ENCODE peak calls at places on chromosomes 13 and 19, in seven cellular contexts. T is dorsolateral prefrontal cortex, Z is mucosa of descending colon, V is choroid plexus epithelial cell, C is stomach, H is fibroblast of lung, K is thoracic aorta. P is an unnamed sample.

GRCh38 chr13:21013682-21014038 is 47.7 kb downstream of the LATS2 start:
- DNase-seq in T (no peak), Z (no peak), V (no peak), C (no peak), H (no peak), K (no peak), P (no peak)

GRCh38 chr13:51058461-51059167 is 52.5 kb downstream of the C13orf42 start:
- DNase-seq in T (no peak), Z (no peak), V (peak), C (no peak), H (no peak), K (no peak), P (no peak)

GRCh38 chr13:70623260-70623659 is 515.0 kb upstream of the KLHL1 start:
- DNase-seq in T (no peak), Z (no peak), V (peak), C (no peak), H (peak), K (no peak), P (no peak)

GRCh38 chr13:25432686-25433085 is 60.9 kb downstream of the ATP8A2 start:
- DNase-seq in T (no peak), Z (no peak), V (peak), C (no peak), H (no peak), K (no peak), P (no peak)

GRCh38 chr19:53389591-53390377 is 5.2 kb upstream of the ZNF765 start:
- DNase-seq in T (no peak), Z (peak), V (no peak), C (no peak), H (no peak), K (no peak), P (no peak)

GRCh38 chr19:14003279-14004051 is 2.7 kb downstream of the RFX1 start:
- DNase-seq in T (no peak), Z (peak), V (no peak), C (no peak), H (no peak), K (no peak), P (no peak)

GRCh38 chr13:52459668-52460067 is 4.4 kb downstream of the CKAP2 start:
- DNase-seq in T (no peak), Z (no peak), V (peak), C (no peak), H (peak), K (no peak), P (no peak)

GRCh38 chr13:21675095-21676007 is 4.5 kb downstream of the FGF9 start:
- DNase-seq in T (no peak), Z (peak), V (no peak), C (peak), H (no peak), K (no peak), P (peak)

GRCh38 chr13:71935166-71935840 is 68.3 kb upstream of the DACH1 start:
- DNase-seq in T (no peak), Z (no peak), V (no peak), C (no peak), H (peak), K (no peak), P (no peak)

GRCh38 chr13:25136872-25137623 is 35.0 kb downstream of the AMER2 start:
- DNase-seq in T (no peak), Z (no peak), V (no peak), C (no peak), H (no peak), K (no peak), P (no peak)

GRCh38 chr13:97310809-97311436 is 88.8 kb downstream of the MBNL2 start:
- DNase-seq in T (no peak), Z (no peak), V (no peak), C (no peak), H (no peak), K (no peak), P (no peak)

GRCh38 chr13:42836930-42837329 is 55.5 kb downstream of the FAM216B start:
- DNase-seq in T (no peak), Z (no peak), V (peak), C (no peak), H (peak), K (no peak), P (no peak)

GRCh38 chr13:74681891-74682290 is 547.7 kb upstream of the KLF12 start:
- DNase-seq in T (no peak), Z (no peak), V (no peak), C (no peak), H (no peak), K (no peak), P (no peak)

GRCh38 chr13:80118099-80118498 is 222.8 kb downstream of the SPRY2 start:
- DNase-seq in T (no peak), Z (no peak), V (no peak), C (no peak), H (no peak), K (no peak), P (no peak)

GRCh38 chr13:84433024-84433423 is 550.8 kb upstream of the SLITRK1 start:
- DNase-seq in T (no peak), Z (no peak), V (peak), C (no peak), H (peak), K (no peak), P (no peak)
- TF ChIP-seq CTCF in T (no peak), Z (no peak), V (peak), C (no peak), H (no peak), K (no peak), P (no peak)

GRCh38 chr13:19890030-19890429 is 26.6 kb upstream of the ZMYM5 start:
- DNase-seq in T (no peak), Z (no peak), V (no peak), C (no peak), H (no peak), K (no peak), P (no peak)

DNA sequence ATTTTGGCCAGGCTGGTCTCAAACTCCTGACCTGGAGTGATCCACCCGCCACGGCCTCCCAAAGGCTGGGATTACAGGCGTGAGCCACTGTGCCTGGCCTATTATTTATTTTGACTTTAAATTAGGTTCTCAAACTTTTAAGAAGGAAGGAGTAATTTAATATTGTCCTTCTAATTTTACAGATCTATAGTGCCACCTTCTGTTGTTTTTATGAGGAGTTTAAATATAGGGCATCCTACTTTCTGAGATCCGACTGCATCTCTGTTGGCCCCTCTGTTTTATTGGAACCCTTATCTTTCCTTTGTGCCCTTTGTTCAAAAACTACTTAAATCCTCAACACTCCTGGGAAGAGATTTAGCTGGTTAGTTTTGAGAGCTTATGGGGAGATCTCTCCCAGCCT is 25.4 kb upstream of the ZMYM5 start:
- DNase-seq in T (no peak), Z (no peak), V (peak), C (no peak), H (peak), K (no peak), P (no peak)
- TF ChIP-seq CTCF in T (no peak), Z (no peak), V (peak), C (no peak), H (no peak), K (no peak), P (no peak)

DNA sequence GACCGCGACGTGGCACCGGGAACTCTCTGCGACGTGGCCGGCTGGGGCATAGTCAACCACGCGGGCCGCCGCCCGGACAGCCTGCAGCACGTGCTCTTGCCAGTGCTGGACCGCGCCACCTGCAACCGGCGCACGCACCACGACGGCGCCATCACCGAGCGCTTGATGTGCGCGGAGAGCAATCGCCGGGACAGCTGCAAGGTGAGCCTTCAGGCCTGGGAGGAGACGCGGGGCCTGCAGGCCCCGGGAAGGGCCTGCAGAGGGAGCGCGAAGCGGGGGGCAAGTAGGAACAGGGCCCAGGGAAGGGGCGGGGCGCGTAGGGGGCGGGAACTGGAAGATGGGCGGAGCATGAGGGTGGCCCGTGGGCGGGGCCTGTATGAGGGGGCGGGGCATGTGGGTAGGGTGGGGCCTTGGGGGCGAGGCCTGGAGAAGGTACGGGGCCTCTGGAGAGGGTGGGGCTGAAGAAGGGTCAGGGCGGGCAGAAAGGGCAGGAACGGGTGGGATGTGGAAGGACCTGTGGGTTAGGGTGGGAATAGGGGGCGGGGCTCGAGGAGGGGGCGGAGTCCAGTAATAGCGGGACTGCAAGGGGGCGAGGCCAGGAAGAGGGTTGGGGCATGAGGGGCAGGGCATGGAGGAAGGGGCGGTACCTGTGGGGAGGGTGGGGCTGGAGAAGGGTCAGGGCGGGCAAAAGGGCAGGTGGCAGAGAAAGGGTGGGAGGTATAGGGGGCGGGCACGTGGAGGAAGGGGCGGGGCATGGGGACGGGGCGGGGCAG is 2.5 kb downstream of the CFD start:
- DNase-seq in T (no peak), Z (peak), V (peak), C (no peak), H (no peak), K (no peak), P (peak)
- TF ChIP-seq CTCF in T (no peak), Z (no peak), V (no peak), C (no peak), H (no peak), K (no peak), P (peak)

GRCh38 chr13:99991806-99992242 is 10.2 kb downstream of the ZIC2 start:
- DNase-seq in T (no peak), Z (no peak), V (peak), C (no peak), H (no peak), K (no peak), P (no peak)

GRCh38 chr13:99989376-99990044 is 7.9 kb downstream of the ZIC2 start:
- DNase-seq in T (no peak), Z (no peak), V (peak), C (no peak), H (no peak), K (no peak), P (no peak)

GRCh38 chr13:99990045-99990977 is 8.7 kb downstream of the ZIC2 start:
- DNase-seq in T (no peak), Z (no peak), V (peak), C (no peak), H (no peak), K (no peak), P (no peak)

GRCh38 chr13:99992376-99992775 is 10.8 kb downstream of the ZIC2 start:
- DNase-seq in T (no peak), Z (no peak), V (peak), C (no peak), H (no peak), K (no peak), P (no peak)

GRCh38 chr13:99991013-99991805 is 9.6 kb downstream of the ZIC2 start:
- DNase-seq in T (no peak), Z (no peak), V (peak), C (no peak), H (no peak), K (no peak), P (no peak)
- TF ChIP-seq CTCF in T (no peak), Z (no peak), V (no peak), C (no peak), H (no peak), K (no peak), P (no peak)

GRCh38 chr13:41028051-41028450 is 8.9 kb upstream of the ELF1 start:
- DNase-seq in T (no peak), Z (no peak), V (no peak), C (no peak), H (peak), K (no peak), P (no peak)
- TF ChIP-seq CTCF in T (no peak), Z (no peak), V (no peak), C (no peak), H (no peak), K (no peak), P (no peak)

P was measured in Peyer's patch.